ENCODE peak calls at places on chromosomes 1 and 21, in five cellular contexts. Z is effector memory CD4-positive, alpha-beta T cell; H is psoas muscle; M is fibroblast of lung; T is ovary. K is an unnamed sample. For H3K4me1, the result is how much of the 10 kb centered on the place peaks cover.

GRCh38 chr21:18840239-18840638 is 436.7 kb upstream of the TMPRSS15 start:
- DNase-seq in M (peak), T (no peak), Z (no peak), H (no peak), K (no peak)

GRCh38 chr1:64923294-64923718 is 43.0 kb downstream of the JAK1 start:
- DNase-seq in H (no peak), Z (no peak), M (no peak), T (no peak), K (peak)

GRCh38 chr1:192573499-192573898 is 2.1 kb upstream of the RGS1 start:
- DNase-seq in H (no peak), M (peak), T (no peak), Z (no peak), K (no peak)

GRCh38 chr1:31981976-31982375 is 31.7 kb upstream of the KHDRBS1 start:
- DNase-seq in T (no peak), Z (peak), H (no peak), M (no peak), K (peak)

GRCh38 chr21:28767523-28767922 is 225.2 kb downstream of the LTN1 start:
- DNase-seq in H (no peak), Z (no peak), M (no peak), T (no peak), K (no peak)

GRCh38 chr1:241918879-241919278 is 38.7 kb upstream of the BECN2 start:
- DNase-seq in M (peak), Z (no peak), T (no peak), H (peak), K (no peak)

GRCh38 chr1:14499312-14500040 is 99.0 kb upstream of the KAZN start:
- DNase-seq in H (no peak), Z (no peak), T (no peak), M (no peak), K (no peak)

GRCh38 chr1:21899972-21900371 is 37.1 kb downstream of the HSPG2 start:
- DNase-seq in T (no peak), M (no peak), Z (no peak), H (no peak), K (no peak)

GRCh38 chr1:115229016-115229415 is 109.0 kb downstream of the NGF start:
- DNase-seq in M (no peak), Z (no peak), T (no peak), H (no peak), K (no peak)

GRCh38 chr1:165877411-165877810 is 50.0 kb downstream of the UCK2 start:
- DNase-seq in M (no peak), T (no peak), H (no peak), Z (no peak), K (no peak)

GRCh38 chr1:108692724-108693655 is 880 bp downstream of the PRPF38B start:
- DNase-seq in T (no peak), M (peak), Z (peak), H (peak), K (peak)

GRCh38 chr21:36381841-36382589 is 3.2 kb upstream of the CHAF1B start:
- DNase-seq in H (no peak), M (peak), Z (no peak), T (no peak), K (no peak)

GRCh38 chr1:26726784-26727183 is 31.0 kb downstream of the ARID1A start:
- DNase-seq in M (no peak), T (no peak), Z (no peak), H (no peak), K (no peak)

DNA sequence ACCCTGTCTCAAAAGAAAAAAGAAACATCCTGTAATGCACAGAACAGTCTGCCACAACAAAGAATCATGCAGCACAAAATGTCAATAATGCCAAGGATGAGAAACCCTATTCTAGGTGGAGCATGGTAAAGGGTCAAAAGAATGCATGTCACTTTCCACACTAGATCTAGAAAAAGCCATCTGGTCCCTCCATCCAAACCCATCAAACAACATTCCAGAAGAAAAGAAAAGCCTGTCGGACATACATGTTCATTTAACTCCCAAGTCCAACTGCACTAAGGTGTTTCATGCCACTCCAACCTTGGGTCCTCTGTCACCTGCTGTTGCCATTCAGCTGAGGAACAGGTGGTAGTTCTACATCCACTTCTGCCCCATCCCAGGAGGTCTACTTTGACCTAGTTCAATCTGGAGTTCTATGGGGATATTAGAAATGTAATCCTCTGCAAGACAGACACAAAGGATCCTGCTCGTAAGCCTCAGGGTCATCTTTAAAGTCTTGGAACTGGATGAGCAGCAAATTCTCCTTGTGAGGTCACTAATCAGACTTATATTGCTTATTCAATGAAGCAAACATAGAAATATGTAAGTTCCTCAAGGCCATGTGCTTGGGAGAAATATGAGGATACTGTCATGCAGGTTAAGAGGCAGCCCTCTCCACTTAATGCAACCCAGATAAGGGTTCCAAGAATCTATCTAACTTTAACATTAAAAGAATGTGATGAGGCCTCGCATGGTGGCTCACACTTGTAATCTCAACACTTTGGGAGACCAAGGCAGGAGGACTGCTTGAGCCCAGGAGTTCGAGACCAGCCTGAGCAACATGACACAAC is 3.7 kb downstream of the DEDD start:
- DNase-seq in H (no peak), T (no peak), Z (no peak), M (no peak), K (no peak)
- H3K4me1 ChIP-seq in H (under half), T (under half), Z (under half), M (under half), K (half or more)

DNA sequence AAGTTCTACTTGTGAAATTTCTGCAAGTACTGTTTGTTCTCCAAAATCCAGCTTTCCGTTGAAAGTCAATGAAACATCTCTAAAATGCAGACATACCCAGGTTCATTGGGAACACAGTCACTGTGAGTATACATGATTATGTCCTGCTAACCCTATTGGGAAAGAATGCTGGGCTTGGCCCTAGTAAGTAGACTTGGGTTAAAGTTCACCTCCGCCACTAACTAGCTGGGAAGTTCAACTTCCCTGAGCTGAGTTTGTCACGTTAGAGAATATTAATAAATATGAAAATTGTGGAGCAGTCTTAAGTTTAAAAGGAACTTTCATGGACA is 10.5 kb upstream of the PGD start:
- DNase-seq in Z (no peak), H (no peak), M (no peak), T (no peak), K (no peak)
- H3K27ac ChIP-seq in Z (no peak), H (no peak), M (peak), T (peak), K (no peak)

GRCh38 chr1:8127201-8127641 is 101.1 kb upstream of the ERRFI1 start:
- DNase-seq in H (no peak), M (peak), Z (no peak), T (no peak), K (no peak)
- H3K4me1 ChIP-seq in H (under half), M (under half), Z (under half), T (under half), K (under half)

GRCh38 chr1:23337869-23338268 is 6.2 kb downstream of the HNRNPR start:
- DNase-seq in T (no peak), M (no peak), H (no peak), Z (no peak), K (no peak)
- H3K27ac ChIP-seq in T (no peak), M (no peak), H (no peak), Z (no peak), K (no peak)

DNA sequence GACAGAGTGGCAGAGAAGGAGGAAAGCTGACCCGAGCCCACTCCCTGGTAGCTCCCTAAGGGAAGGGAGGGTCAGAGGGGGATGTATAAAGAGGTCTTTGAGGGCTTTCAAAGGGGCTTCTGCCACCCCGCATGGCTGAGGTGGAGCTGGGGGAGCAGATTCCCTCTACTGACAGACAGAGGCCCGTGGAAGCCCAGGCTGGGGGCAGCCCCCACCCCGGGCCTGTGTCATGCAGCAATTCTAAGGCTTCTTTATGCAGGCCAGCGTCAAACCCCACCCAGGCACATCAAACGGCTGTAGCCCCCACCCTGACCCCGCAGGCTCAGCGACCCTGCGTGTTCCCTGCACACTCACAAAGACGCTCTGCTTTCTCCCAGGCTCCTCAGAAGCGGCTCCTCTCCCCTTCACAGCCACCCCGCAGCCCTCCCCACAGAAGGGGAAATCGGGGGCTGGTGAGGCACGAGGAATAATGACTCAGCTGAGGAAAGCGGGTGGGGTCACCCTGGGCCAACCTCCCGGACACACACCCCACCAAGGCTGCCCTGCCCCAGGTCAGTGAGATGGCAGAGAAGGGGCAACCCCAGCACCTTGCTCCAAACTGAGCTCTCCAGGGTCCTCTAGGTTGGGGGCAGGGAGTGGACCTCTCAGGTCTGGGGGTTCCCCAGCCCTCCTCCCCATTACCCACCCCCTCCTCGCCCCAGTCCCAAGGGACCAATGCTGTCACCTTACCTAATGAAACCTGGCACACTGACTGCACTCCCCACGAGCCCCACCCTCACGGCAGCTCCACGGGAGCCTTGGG is 10.8 kb downstream of the SLC45A3 start:
- DNase-seq in Z (no peak), T (no peak), H (no peak), M (no peak), K (no peak)
- H3K4me1 ChIP-seq in Z (under half), T (under half), H (under half), M (under half), K (under half)

GRCh38 chr21:43373387-43374227 is 53.3 kb downstream of the SIK1 start:
- DNase-seq in T (no peak), M (no peak), Z (no peak), H (no peak), K (no peak)
- H3K27ac ChIP-seq in T (no peak), M (no peak), Z (no peak), H (no peak), K (no peak)

DNA sequence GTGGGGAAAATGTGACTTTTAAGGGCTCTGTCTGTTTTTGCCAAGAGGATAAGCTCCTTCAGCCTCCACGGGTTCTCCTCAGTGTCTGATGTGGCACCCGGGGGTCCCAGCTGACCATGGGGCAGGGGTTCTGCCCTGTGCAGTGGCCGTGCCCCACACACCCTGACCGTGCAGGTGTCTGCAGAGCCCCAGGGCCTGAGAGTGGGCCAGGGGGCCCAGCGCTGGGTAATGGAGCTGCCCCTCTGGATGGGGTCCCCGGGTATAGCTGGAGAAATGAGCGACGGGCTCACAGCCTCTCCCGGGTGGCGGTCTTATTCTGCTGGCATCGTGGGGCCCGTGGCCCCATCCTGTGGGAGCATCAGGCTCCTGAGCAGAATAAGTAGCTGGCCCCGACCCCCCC is 2.9 kb upstream of the PFKL start:
- DNase-seq in M (no peak), H (no peak), Z (no peak), T (no peak), K (no peak)
- H3K4me1 ChIP-seq in M (under half), H (under half), Z (half or more), T (under half), K (half or more)

GRCh38 chr1:162062542-162063015 is 6.9 kb upstream of the NOS1AP start:
- DNase-seq in T (no peak), H (no peak), Z (no peak), M (peak), K (no peak)
- H3K27ac ChIP-seq in T (no peak), H (no peak), Z (no peak), M (no peak), K (no peak)